ENCODE peak calls at places on chromosome 21, in ten cellular contexts. H, U, E, Y, W, C, N, A, Z and R are unnamed samples.

GRCh38 chr21:40471103-40471502 is 375.9 kb downstream of the DSCAM start:
- DNase-seq in H (no peak), U (no peak), E (no peak), Y (no peak), W (no peak), C (no peak), N (no peak), A (no peak), Z (no peak), R (no peak)

GRCh38 chr21:35338881-35339632 is 290.0 kb upstream of the RUNX1 start:
- DNase-seq in H (no peak), U (no peak), E (no peak), Y (no peak), W (no peak), C (no peak), N (no peak), A (no peak), Z (no peak), R (no peak)

GRCh38 chr21:35075546-35075945 is 26.4 kb upstream of the RUNX1 start:
- DNase-seq in H (no peak), U (no peak), E (no peak), Y (no peak), W (peak), C (peak), N (no peak), A (no peak), Z (no peak), R (no peak)

GRCh38 chr21:33281101-33281652 is 15.0 kb downstream of the IL10RB start:
- DNase-seq in H (no peak), U (no peak), E (no peak), Y (no peak), W (no peak), C (no peak), N (no peak), A (no peak), Z (no peak), R (no peak)

GRCh38 chr21:35989185-35989735 is 71.1 kb downstream of the SETD4 start:
- DNase-seq in H (no peak), U (no peak), E (no peak), Y (no peak), W (no peak), C (no peak), N (peak), A (no peak), Z (no peak), R (no peak)

GRCh38 chr21:27734146-27734545 is 767.3 kb upstream of the ADAMTS5 start:
- DNase-seq in H (no peak), U (no peak), E (no peak), Y (no peak), W (no peak), C (peak), N (no peak), A (no peak), Z (no peak), R (no peak)

GRCh38 chr21:21712761-21713558 is 714.8 kb downstream of the NCAM2 start:
- DNase-seq in H (no peak), U (no peak), E (no peak), Y (no peak), W (no peak), C (peak), N (no peak), A (no peak), Z (no peak), R (no peak)

GRCh38 chr21:37337831-37338230 is 28.7 kb upstream of the DYRK1A start:
- DNase-seq in H (no peak), U (no peak), E (no peak), Y (no peak), W (no peak), C (no peak), N (no peak), A (no peak), Z (no peak), R (no peak)

GRCh38 chr21:43658094-43658725 is 1.1 kb downstream of the HSF2BP start:
- DNase-seq in H (no peak), U (peak), E (no peak), Y (no peak), W (no peak), C (no peak), N (no peak), A (no peak), Z (peak), R (no peak)

GRCh38 chr21:33948951-33949444 is 33.4 kb upstream of the ATP5PO start:
- DNase-seq in H (no peak), U (no peak), E (no peak), Y (no peak), W (no peak), C (no peak), N (no peak), A (no peak), Z (no peak), R (no peak)

GRCh38 chr21:36704958-36705678 is 6.2 kb downstream of the SIM2 start:
- DNase-seq in H (no peak), U (peak), E (no peak), Y (no peak), W (no peak), C (peak), N (no peak), A (no peak), Z (no peak), R (no peak)

GRCh38 chr21:25513810-25514209 is 93.5 kb downstream of the MRPL39 start:
- DNase-seq in H (no peak), U (no peak), E (no peak), Y (no peak), W (no peak), C (no peak), N (no peak), A (no peak), Z (no peak), R (no peak)
- H3K4me3 ChIP-seq in H (no peak), U (no peak), E (no peak), Y (no peak), W (no peak), C (no peak), N (no peak), A (no peak), Z (no peak), R (no peak)

DNA sequence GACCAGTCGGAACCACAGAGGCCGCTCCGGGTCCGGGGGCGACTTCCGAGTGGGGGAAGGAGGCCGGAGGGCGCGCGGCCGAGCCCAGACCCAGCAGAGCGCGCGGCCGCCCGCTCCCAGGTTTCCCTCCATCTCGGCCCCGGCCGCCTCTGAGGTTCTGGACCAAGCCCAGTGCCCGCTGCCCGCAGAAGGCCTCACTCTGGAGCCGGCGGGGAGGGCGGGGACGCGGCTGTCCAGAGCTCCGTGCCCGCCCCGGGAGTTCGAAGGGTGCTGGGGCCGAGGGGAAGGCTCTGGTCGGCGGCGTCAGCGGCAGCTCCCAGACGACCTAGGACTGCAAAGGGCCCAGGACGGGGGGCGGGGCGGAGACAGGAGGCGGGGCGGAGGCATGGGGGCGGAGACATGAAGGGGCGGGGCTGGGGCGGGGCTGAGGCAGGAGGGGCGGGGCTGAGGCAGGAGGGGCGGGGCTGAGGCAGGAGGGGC is 48.0 kb upstream of the SLC19A1 start:
- DNase-seq in H (peak), U (peak), E (peak), Y (no peak), W (peak), C (peak), N (peak), A (peak), Z (peak), R (peak)
- H3K27ac ChIP-seq in H (no peak), U (peak), E (no peak), Y (no peak), W (no peak), C (no peak), N (no peak), A (no peak), Z (no peak), R (no peak)

GRCh38 chr21:19922122-19922521 is 1076.1 kb upstream of the NCAM2 start:
- DNase-seq in H (no peak), U (no peak), E (no peak), Y (no peak), W (no peak), C (no peak), N (no peak), A (no peak), Z (no peak), R (no peak)
- TF ChIP-seq POLR2A in H (no peak), U (no peak), E (no peak), Y (no peak), W (no peak), C (no peak), N (no peak), A (no peak), Z (no peak), R (no peak)

GRCh38 chr21:39153842-39154241 is 29.4 kb downstream of the PSMG1 start:
- DNase-seq in H (no peak), U (no peak), E (no peak), Y (no peak), W (no peak), C (no peak), N (no peak), A (no peak), Z (no peak), R (no peak)
- H3K4me3 ChIP-seq in H (no peak), U (no peak), E (no peak), Y (no peak), W (no peak), C (no peak), N (no peak), A (no peak), Z (no peak), R (no peak)

DNA sequence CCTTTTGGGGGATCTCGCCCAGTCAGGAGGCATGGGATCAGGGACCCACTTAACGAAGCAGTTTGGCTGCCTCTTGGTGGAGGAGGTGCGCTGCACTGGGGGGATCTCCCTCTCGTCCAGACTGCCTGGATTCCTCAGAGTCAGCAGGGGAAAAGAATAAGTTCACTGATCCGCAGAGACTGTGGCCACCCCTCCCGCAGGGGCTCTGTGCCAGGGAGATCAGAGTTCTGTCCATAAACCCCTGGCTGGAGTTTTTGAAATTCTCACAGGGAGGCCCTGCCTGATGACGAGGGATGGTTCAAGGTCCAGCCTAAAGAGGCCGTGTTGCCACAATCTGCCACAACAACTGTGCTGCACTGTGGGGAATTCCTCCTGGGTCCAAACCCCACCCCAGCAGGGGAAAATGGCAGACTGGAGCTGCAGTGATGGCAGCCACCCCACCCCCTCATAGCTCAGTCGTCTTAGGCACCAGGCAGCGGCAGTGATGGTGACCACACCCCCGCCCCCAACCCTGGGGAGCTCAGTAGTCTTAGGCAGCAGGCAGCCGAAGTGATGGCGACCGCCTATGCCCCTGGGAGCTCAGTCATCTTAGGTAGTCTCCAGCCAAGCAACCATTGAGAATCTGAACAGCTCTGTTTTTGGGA is 273.8 kb upstream of the USP25 start:
- DNase-seq in H (no peak), U (peak), E (no peak), Y (no peak), W (no peak), C (no peak), N (no peak), A (no peak), Z (no peak), R (no peak)
- H3K27ac ChIP-seq in H (no peak), U (no peak), E (no peak), Y (no peak), W (no peak), C (no peak), N (no peak), A (no peak), Z (no peak), R (no peak)